ENCODE peak calls at places on chromosomes 12 and 14, in seven cellular contexts. H is HCT116, Y is H1, A is K562, S is GM12878, T is HepG2, C is SK-N-SH. W is an unnamed sample.

GRCh38 chr14:105092912-105093425 is 27.7 kb upstream of the GPR132 start:
- DNase-seq in H (no peak), Y (no peak), A (peak; percentile 36), S (no peak), T (no peak), C (peak; percentile 92), W (peak; percentile 86)

GRCh38 chr12:121060149-121061001 is 21.3 kb upstream of the OASL start:
- DNase-seq in H (peak; percentile 67), Y (peak; percentile 17), A (peak; percentile 65), S (peak; percentile 56), T (peak; percentile 63), C (peak; percentile 48), W (peak; percentile 83)

GRCh38 chr12:133181238-133181959 is at the start of gene ZNF268:
- DNase-seq in H (peak; percentile 85), Y (peak; percentile 91), A (peak; percentile 96), S (peak; percentile 61), T (peak; percentile 88), C (peak; percentile 87), W (peak; percentile 97)

GRCh38 chr14:50344831-50345563 is 32.9 kb downstream of the DMAC2L start:
- DNase-seq in H (no peak), Y (no peak), A (no peak), S (no peak), T (no peak), C (no peak), W (no peak)

GRCh38 chr12:112381421-112381897 is 772 bp downstream of the HECTD4 start:
- DNase-seq in H (no peak), Y (no peak), A (peak; percentile 39), S (no peak), T (no peak), C (no peak), W (peak; percentile 40)

GRCh38 chr14:22748691-22749090 is 17.8 kb upstream of the OXA1L start:
- DNase-seq in H (no peak), Y (no peak), A (no peak), S (no peak), T (no peak), C (no peak), W (no peak)

GRCh38 chr12:123083661-123084571 is 67.0 kb downstream of the PITPNM2 start:
- DNase-seq in H (no peak), Y (no peak), A (no peak), S (no peak), T (no peak), C (no peak), W (no peak)

GRCh38 chr14:33848706-33849454 is 102.0 kb downstream of the EGLN3 start:
- DNase-seq in H (peak; percentile 82), Y (peak; percentile 86), A (peak; percentile 71), S (no peak), T (peak; percentile 81), C (peak; percentile 50), W (peak; percentile 86)

GRCh38 chr14:23076785-23077408 is 18.0 kb downstream of the ACIN1 start:
- DNase-seq in H (no peak), Y (no peak), A (peak; percentile 59), S (no peak), T (peak; percentile 68), C (peak; percentile 48), W (peak; percentile 30)

GRCh38 chr12:16163891-16164290 is 113.6 kb downstream of the SLC15A5 start:
- DNase-seq in H (no peak), Y (no peak), A (no peak), S (no peak), T (no peak), C (no peak), W (no peak)

GRCh38 chr14:44912041-44912869 is 49.5 kb downstream of the KLHL28 start:
- DNase-seq in H (no peak), Y (no peak), A (no peak), S (no peak), T (no peak), C (peak; percentile 34), W (no peak)

GRCh38 chr12:14643247-14643646 is 53.2 kb downstream of the GUCY2C start:
- DNase-seq in H (no peak), Y (no peak), A (no peak), S (no peak), T (no peak), C (no peak), W (no peak)

GRCh38 chr12:27566159-27566558 is 42.2 kb downstream of the PPFIBP1 start:
- DNase-seq in H (no peak), Y (no peak), A (no peak), S (no peak), T (no peak), C (no peak), W (no peak)

GRCh38 chr12:57224973-57225679 is 4.4 kb upstream of the SHMT2 start:
- DNase-seq in H (no peak), Y (no peak), A (no peak), S (no peak), T (no peak), C (no peak), W (no peak)

GRCh38 chr12:121209629-121210572 is at the start of gene P2RX4:
- DNase-seq in H (peak; percentile 52), Y (peak; percentile 41), A (peak; percentile 92), S (peak; percentile 44), T (peak; percentile 64), C (peak; percentile 97), W (peak; percentile 89)

DNA sequence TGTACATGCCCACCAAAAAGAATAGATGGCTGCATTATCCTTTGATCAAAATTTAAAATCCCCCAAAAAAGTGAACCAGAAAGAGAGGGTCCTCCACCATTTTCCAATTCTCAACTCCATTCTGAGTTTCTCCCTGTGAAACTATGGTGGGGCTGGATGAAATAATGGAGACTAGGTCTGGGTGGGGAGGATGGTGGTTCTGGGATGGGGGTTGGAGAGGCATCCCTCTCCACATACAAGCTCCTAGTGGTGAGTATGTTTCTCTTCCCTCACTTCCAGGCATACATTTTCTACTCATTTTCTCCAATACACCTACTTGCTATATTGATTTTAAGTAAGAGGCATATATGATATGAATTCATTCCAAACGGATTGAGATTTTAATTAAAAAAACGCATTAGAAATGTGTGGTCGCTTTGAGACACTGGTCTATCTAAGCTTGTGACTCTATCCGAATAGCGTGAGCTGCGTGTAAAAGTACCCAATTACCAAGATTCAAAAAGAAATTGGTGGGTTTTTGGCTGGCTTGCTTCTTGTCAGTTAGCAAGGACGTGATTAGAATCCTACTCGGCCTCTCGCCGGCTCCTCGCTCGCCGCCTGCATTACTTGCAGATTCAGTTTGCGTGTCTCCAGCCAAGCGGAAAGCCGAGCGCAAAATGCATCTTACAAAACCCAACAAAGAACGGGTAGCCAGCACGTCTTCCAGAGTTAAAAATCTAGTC is 3.5 kb downstream of the ASCL1 start:
- DNase-seq in H (no peak), Y (no peak), A (no peak), S (no peak), T (no peak), C (no peak), W (no peak)
- TF ChIP-seq JUND in H (no peak), Y (no peak), A (no peak), S (no peak), T (no peak), C (no peak), W (no peak)

DNA sequence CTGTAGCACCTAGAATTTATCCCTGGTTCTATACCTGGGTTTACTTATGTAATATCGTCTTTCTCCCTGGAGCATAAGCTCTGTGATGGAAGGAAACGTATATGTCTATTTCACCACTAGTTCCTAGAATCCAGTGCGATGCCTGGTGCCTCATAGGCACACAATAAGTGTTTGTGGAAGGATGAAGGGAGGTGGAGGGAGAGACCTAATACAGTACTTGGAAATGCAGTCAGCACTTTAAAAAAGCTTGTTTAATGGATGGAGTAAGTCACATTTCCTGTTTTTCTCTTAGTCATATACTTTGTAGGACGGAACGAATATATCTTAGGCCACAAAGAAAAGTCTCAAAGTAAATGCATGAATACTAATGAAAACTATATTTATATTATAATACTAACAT is 186.5 kb upstream of the HMGA2 start:
- DNase-seq in H (no peak), Y (no peak), A (no peak), S (no peak), T (no peak), C (no peak), W (no peak)
- TF ChIP-seq JUND in H (no peak), Y (no peak), A (no peak), S (no peak), T (no peak), C (no peak), W (no peak)

DNA sequence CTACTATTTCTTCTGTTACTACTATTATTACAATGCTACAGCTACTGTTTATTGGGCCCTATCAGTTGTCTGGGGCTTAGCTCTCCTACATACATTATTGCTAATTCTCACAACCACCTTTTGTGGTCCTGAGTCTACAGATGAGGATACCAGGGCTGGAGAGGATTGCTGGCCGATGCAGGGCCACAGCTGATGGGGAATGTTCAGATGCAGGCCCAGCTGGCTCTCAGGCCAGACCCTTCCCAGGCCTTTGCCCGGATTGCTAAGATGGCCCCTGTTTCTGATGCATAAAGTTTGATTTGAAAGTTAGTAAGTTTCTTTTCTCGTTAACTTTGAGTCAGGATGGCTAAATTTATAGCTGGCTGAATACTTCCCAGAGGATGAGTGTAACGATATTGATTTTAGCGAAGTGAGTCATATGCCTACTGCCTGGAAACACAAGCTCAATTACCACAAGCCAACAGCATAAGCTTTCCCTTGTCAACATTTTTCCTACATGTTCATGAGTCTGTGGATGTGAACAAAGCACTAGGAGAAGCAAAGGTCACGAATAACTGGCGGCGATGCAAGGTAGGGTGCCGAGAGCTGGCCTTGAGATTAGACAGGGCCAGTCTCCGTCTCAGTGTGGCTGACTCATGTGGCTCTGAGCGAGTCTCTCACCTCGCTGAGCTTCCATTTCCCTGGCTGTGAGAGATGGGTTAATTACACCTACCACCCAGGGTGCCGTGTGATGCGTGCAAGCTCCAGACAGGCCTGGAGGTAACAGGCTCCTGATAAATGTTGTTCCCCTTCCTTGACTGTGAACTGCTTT is 111.0 kb downstream of the BEGAIN start:
- DNase-seq in H (peak; percentile 94), Y (no peak), A (peak; percentile 7), S (no peak), T (peak; percentile 95), C (no peak), W (no peak)
- TF ChIP-seq JUND in H (peak; percentile 98), Y (no peak), A (no peak), S (no peak), T (peak; percentile 91), C (peak; percentile 90), W (no peak)

GRCh38 chr14:90049390-90049789 is 12.4 kb upstream of the KCNK13 start:
- DNase-seq in H (no peak), Y (no peak), A (no peak), S (no peak), T (no peak), C (no peak), W (no peak)

GRCh38 chr14:90042587-90043252 is 19.1 kb upstream of the KCNK13 start:
- DNase-seq in H (no peak), Y (no peak), A (no peak), S (no peak), T (no peak), C (no peak), W (no peak)

GRCh38 chr14:90040411-90040810 is 21.4 kb upstream of the KCNK13 start:
- DNase-seq in H (no peak), Y (no peak), A (no peak), S (no peak), T (no peak), C (no peak), W (no peak)

GRCh38 chr14:90050271-90050670 is 11.5 kb upstream of the KCNK13 start:
- DNase-seq in H (no peak), Y (no peak), A (no peak), S (no peak), T (no peak), C (no peak), W (no peak)

DNA sequence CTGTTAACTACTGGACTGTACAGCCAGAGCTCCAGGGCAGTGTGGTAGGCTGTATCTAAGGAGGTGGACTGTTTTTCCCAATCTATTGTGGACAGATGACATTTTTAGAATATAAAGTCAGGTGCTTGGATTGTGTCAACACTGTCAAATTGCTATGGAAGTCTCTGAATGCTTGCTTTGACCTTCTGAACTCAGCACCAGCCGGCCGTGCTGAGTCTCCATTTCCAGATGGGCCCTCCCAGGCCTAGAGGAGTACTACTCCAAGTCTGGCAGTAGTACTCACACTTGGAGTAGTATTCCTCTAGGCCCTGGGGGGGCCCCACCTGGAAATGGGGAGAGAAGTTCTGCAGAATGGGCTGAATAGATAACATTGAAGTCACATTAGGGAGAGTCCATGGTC is 16.2 kb upstream of the KCNK13 start:
- DNase-seq in H (no peak), Y (no peak), A (no peak), S (no peak), T (peak; percentile 53), C (no peak), W (no peak)
- TF ChIP-seq JUND in H (no peak), Y (no peak), A (no peak), S (no peak), T (no peak), C (no peak), W (no peak)

W was measured in T47D.